ENCODE peak calls at places on chromosomes 2 and 18, in eight cellular contexts. One of them, this sample, is unnamed. For H3K4me1, the result is how much of the 10 kb centered on the place peaks cover.

GRCh38 chr2:171553858-171554257 is 31.6 kb downstream of the CYBRD1 start:
- DNase-seq in upper lobe of left lung: no peak
- DNase-seq in IMR-90: no peak
- DNase-seq in body of pancreas: no peak
- DNase-seq in pancreas: no peak
- DNase-seq in heart left ventricle: no peak
- DNase-seq in HepG2: peak
- DNase-seq in tibial artery: no peak
- DNase-seq in this sample: no peak

GRCh38 chr2:239693761-239694415 is 293.1 kb upstream of the HDAC4 start:
- DNase-seq in upper lobe of left lung: no peak
- DNase-seq in IMR-90: no peak
- DNase-seq in pancreas: no peak
- DNase-seq in HepG2: no peak
- DNase-seq in tibial artery: no peak
- DNase-seq in heart left ventricle: no peak
- DNase-seq in body of pancreas: no peak
- DNase-seq in this sample: no peak

GRCh38 chr18:475202-475624 is 25.3 kb downstream of the COLEC12 start:
- DNase-seq in IMR-90: peak
- DNase-seq in tibial artery: no peak
- DNase-seq in upper lobe of left lung: no peak
- DNase-seq in pancreas: no peak
- DNase-seq in HepG2: peak
- DNase-seq in heart left ventricle: peak
- DNase-seq in body of pancreas: no peak
- DNase-seq in this sample: no peak

GRCh38 chr2:8320305-8320704 is 361.6 kb upstream of the ID2 start:
- DNase-seq in upper lobe of left lung: no peak
- DNase-seq in body of pancreas: no peak
- DNase-seq in IMR-90: no peak
- DNase-seq in HepG2: no peak
- DNase-seq in heart left ventricle: no peak
- DNase-seq in pancreas: no peak
- DNase-seq in tibial artery: no peak
- DNase-seq in this sample: no peak

GRCh38 chr18:68735498-68736343 is 20.8 kb upstream of the TMX3 start:
- DNase-seq in heart left ventricle: no peak
- DNase-seq in tibial artery: no peak
- DNase-seq in pancreas: no peak
- DNase-seq in HepG2: peak
- DNase-seq in upper lobe of left lung: no peak
- DNase-seq in body of pancreas: no peak
- DNase-seq in IMR-90: peak
- DNase-seq in this sample: no peak

GRCh38 chr2:3575534-3576324 is 669 bp downstream of the RPS7 start:
- DNase-seq in tibial artery: no peak
- DNase-seq in IMR-90: no peak
- DNase-seq in body of pancreas: peak
- DNase-seq in pancreas: no peak
- DNase-seq in heart left ventricle: no peak
- DNase-seq in HepG2: no peak
- DNase-seq in upper lobe of left lung: peak
- DNase-seq in this sample: peak

GRCh38 chr2:94759211-94759610 is 112.0 kb upstream of the TEKT4 start:
- DNase-seq in upper lobe of left lung: no peak
- DNase-seq in HepG2: peak
- DNase-seq in tibial artery: no peak
- DNase-seq in IMR-90: no peak
- DNase-seq in heart left ventricle: no peak
- DNase-seq in pancreas: no peak
- DNase-seq in body of pancreas: no peak
- DNase-seq in this sample: no peak

GRCh38 chr18:42341423-42341822 is 386.4 kb downstream of the PIK3C3 start:
- DNase-seq in IMR-90: no peak
- DNase-seq in pancreas: no peak
- DNase-seq in heart left ventricle: no peak
- DNase-seq in body of pancreas: no peak
- DNase-seq in HepG2: peak
- DNase-seq in upper lobe of left lung: no peak
- DNase-seq in tibial artery: no peak
- DNase-seq in this sample: no peak

GRCh38 chr2:15654727-15655073 is 63.0 kb downstream of the DDX1 start:
- DNase-seq in HepG2: no peak
- DNase-seq in IMR-90: no peak
- DNase-seq in body of pancreas: no peak
- DNase-seq in tibial artery: no peak
- DNase-seq in upper lobe of left lung: no peak
- DNase-seq in pancreas: no peak
- DNase-seq in heart left ventricle: no peak
- DNase-seq in this sample: no peak

GRCh38 chr2:239735131-239735828 is 289.9 kb downstream of the NDUFA10 start:
- DNase-seq in heart left ventricle: no peak
- DNase-seq in HepG2: peak
- DNase-seq in upper lobe of left lung: peak
- DNase-seq in IMR-90: no peak
- DNase-seq in body of pancreas: no peak
- DNase-seq in tibial artery: no peak
- DNase-seq in pancreas: no peak
- DNase-seq in this sample: no peak

GRCh38 chr2:40432916-40433315 is 19.0 kb downstream of the SLC8A1 start:
- DNase-seq in heart left ventricle: no peak
- DNase-seq in IMR-90: no peak
- DNase-seq in tibial artery: no peak
- DNase-seq in HepG2: no peak
- DNase-seq in body of pancreas: no peak
- DNase-seq in upper lobe of left lung: no peak
- DNase-seq in pancreas: no peak
- DNase-seq in this sample: no peak

GRCh38 chr18:10015288-10015701 is 101.5 kb downstream of the VAPA start:
- DNase-seq in IMR-90: peak
- DNase-seq in heart left ventricle: no peak
- DNase-seq in body of pancreas: no peak
- DNase-seq in tibial artery: no peak
- DNase-seq in HepG2: no peak
- DNase-seq in pancreas: no peak
- DNase-seq in upper lobe of left lung: no peak
- DNase-seq in this sample: no peak

GRCh38 chr2:168793596-168793995 is 8.8 kb upstream of the NOSTRIN start:
- DNase-seq in HepG2: no peak
- DNase-seq in heart left ventricle: no peak
- DNase-seq in pancreas: no peak
- DNase-seq in tibial artery: no peak
- DNase-seq in upper lobe of left lung: no peak
- DNase-seq in body of pancreas: no peak
- DNase-seq in IMR-90: peak
- DNase-seq in this sample: no peak

GRCh38 chr2:240391111-240392051 is 44.1 kb upstream of the GPC1 start:
- DNase-seq in upper lobe of left lung: peak
- DNase-seq in HepG2: no peak
- DNase-seq in IMR-90: no peak
- DNase-seq in heart left ventricle: peak
- DNase-seq in pancreas: peak
- DNase-seq in body of pancreas: peak
- DNase-seq in tibial artery: no peak
- DNase-seq in this sample: no peak

GRCh38 chr18:63686871-63687270 is 15.9 kb upstream of the SERPINB11 start:
- DNase-seq in pancreas: no peak
- DNase-seq in body of pancreas: no peak
- DNase-seq in upper lobe of left lung: no peak
- DNase-seq in IMR-90: no peak
- DNase-seq in tibial artery: no peak
- DNase-seq in HepG2: no peak
- DNase-seq in heart left ventricle: no peak
- DNase-seq in this sample: no peak

GRCh38 chr2:178804791-178805190 is 2.4 kb downstream of the TTN start:
- DNase-seq in upper lobe of left lung: no peak
- DNase-seq in body of pancreas: no peak
- DNase-seq in pancreas: no peak
- DNase-seq in heart left ventricle: no peak
- DNase-seq in IMR-90: peak
- DNase-seq in tibial artery: no peak
- DNase-seq in HepG2: peak
- DNase-seq in this sample: no peak

GRCh38 chr2:237378650-237379049 is 35.3 kb downstream of the COL6A3 start:
- DNase-seq in IMR-90: no peak
- DNase-seq in body of pancreas: no peak
- DNase-seq in tibial artery: no peak
- DNase-seq in heart left ventricle: no peak
- DNase-seq in pancreas: no peak
- DNase-seq in HepG2: no peak
- DNase-seq in upper lobe of left lung: no peak
- DNase-seq in this sample: no peak

GRCh38 chr18:64712035-64712434 is 563.1 kb upstream of the LINC00305 start:
- DNase-seq in tibial artery: no peak
- DNase-seq in heart left ventricle: no peak
- DNase-seq in HepG2: no peak
- DNase-seq in IMR-90: no peak
- DNase-seq in body of pancreas: no peak
- DNase-seq in pancreas: no peak
- DNase-seq in upper lobe of left lung: no peak
- DNase-seq in this sample: no peak

GRCh38 chr18:64713284-64713683 is 564.4 kb upstream of the LINC00305 start:
- DNase-seq in HepG2: no peak
- DNase-seq in upper lobe of left lung: no peak
- DNase-seq in body of pancreas: no peak
- DNase-seq in tibial artery: no peak
- DNase-seq in heart left ventricle: no peak
- DNase-seq in pancreas: no peak
- DNase-seq in IMR-90: no peak
- DNase-seq in this sample: no peak

GRCh38 chr18:64720781-64721464 is 572.0 kb upstream of the LINC00305 start:
- DNase-seq in heart left ventricle: no peak
- DNase-seq in body of pancreas: peak
- DNase-seq in HepG2: peak
- DNase-seq in pancreas: peak
- DNase-seq in upper lobe of left lung: no peak
- DNase-seq in tibial artery: no peak
- DNase-seq in IMR-90: no peak
- DNase-seq in this sample: no peak

DNA sequence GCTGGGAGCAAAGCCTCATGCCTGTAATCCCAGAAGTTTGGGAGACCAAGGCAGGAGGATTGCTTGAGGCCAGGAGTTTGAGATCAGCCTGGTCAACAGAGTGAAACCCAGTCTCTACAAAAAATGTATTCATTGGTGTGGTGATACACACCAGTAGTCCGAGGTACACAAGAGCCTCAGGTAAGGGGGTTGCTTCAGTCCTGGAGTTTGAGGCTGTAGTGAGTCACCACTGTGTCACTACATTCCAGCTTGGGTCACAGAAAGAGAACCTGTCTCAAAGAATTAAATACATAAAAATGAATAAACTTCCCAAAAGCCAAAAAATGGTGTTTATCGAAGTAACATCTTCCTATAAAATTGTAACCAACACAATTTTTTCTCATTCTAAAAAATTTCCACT is 568.1 kb upstream of the LINC00305 start:
- DNase-seq in tibial artery: no peak
- DNase-seq in body of pancreas: no peak
- DNase-seq in IMR-90: no peak
- DNase-seq in pancreas: no peak
- DNase-seq in HepG2: no peak
- DNase-seq in heart left ventricle: no peak
- DNase-seq in upper lobe of left lung: no peak
- DNase-seq in this sample: no peak
- H3K4me1 ChIP-seq in tibial artery: under half
- H3K4me1 ChIP-seq in body of pancreas: under half
- H3K4me1 ChIP-seq in IMR-90: under half
- H3K4me1 ChIP-seq in pancreas: under half
- H3K4me1 ChIP-seq in HepG2: under half
- H3K4me1 ChIP-seq in heart left ventricle: under half
- H3K4me1 ChIP-seq in upper lobe of left lung: under half
- H3K4me1 ChIP-seq in this sample: under half

DNA sequence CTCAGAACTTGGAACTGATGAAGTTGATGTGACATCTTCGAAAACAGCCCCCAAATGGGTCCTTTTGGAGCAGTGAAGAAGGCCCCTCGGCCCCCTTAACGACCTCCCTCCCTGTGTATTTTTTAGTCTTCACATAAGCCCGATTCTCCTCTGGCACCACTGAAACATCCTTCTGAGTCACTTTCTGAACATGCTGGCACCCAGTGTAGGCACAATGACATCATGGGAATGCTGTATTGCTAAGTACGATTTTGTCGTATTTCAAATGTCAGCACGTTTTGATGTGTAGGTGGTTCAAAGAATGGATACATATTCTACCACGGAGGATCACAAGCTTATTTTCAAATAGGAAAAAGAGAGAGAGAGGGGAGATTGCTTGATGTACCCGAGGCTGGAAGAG is 111.7 kb upstream of the RIOK3 start:
- DNase-seq in HepG2: no peak
- DNase-seq in upper lobe of left lung: no peak
- DNase-seq in IMR-90: peak
- DNase-seq in body of pancreas: no peak
- DNase-seq in heart left ventricle: no peak
- DNase-seq in pancreas: no peak
- DNase-seq in tibial artery: no peak
- DNase-seq in this sample: no peak
- H3K4me3 ChIP-seq in HepG2: no peak
- H3K4me3 ChIP-seq in upper lobe of left lung: no peak
- H3K4me3 ChIP-seq in IMR-90: no peak
- H3K4me3 ChIP-seq in body of pancreas: no peak
- H3K4me3 ChIP-seq in heart left ventricle: no peak
- H3K4me3 ChIP-seq in pancreas: no peak
- H3K4me3 ChIP-seq in tibial artery: no peak
- H3K4me3 ChIP-seq in this sample: no peak

DNA sequence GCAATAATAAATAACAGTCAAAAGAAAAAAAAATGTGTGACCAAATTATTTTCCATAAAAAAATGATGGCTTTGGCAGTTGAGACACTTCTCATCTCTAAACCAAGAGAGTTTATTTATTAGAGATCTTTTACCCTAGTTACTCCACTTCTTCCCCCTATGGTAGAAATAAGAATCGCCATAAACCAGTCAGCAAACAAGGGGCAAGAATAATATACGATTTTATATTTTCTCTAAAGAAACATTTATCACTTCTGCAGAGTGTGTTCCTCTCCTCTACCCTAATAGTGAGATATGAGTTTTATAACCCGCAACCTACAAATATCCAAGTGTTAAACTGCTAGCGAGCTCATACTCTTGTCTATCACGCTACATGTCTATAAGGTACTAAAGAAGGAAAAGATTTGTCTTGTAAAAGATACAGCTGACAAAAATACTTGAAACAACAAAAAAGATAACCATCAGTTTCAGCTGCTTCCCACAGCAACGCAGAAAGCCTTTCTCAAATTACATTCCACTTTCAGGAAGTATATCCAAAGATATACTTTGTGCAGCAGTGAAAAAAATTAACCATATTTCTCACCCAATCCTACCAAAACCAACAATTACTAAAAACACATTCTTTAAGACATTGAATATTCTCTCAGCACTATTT is 2.2 kb downstream of the RNF103 start:
- DNase-seq in body of pancreas: no peak
- DNase-seq in tibial artery: no peak
- DNase-seq in upper lobe of left lung: no peak
- DNase-seq in IMR-90: peak
- DNase-seq in pancreas: no peak
- DNase-seq in heart left ventricle: no peak
- DNase-seq in HepG2: no peak
- DNase-seq in this sample: no peak
- TF ChIP-seq CTCF in body of pancreas: no peak
- TF ChIP-seq CTCF in tibial artery: no peak
- TF ChIP-seq CTCF in upper lobe of left lung: no peak
- TF ChIP-seq CTCF in IMR-90: peak
- TF ChIP-seq CTCF in pancreas: no peak
- TF ChIP-seq CTCF in heart left ventricle: no peak
- TF ChIP-seq CTCF in HepG2: no peak
- TF ChIP-seq CTCF in this sample: no peak

GRCh38 chr2:46122318-46122970 is 174.8 kb upstream of the EPAS1 start:
- DNase-seq in body of pancreas: no peak
- DNase-seq in IMR-90: no peak
- DNase-seq in pancreas: no peak
- DNase-seq in HepG2: no peak
- DNase-seq in upper lobe of left lung: no peak
- DNase-seq in tibial artery: no peak
- DNase-seq in heart left ventricle: no peak
- DNase-seq in this sample: no peak
- H3K4me1 ChIP-seq in body of pancreas: under half
- H3K4me1 ChIP-seq in IMR-90: under half
- H3K4me1 ChIP-seq in pancreas: under half
- H3K4me1 ChIP-seq in HepG2: under half
- H3K4me1 ChIP-seq in upper lobe of left lung: under half
- H3K4me1 ChIP-seq in tibial artery: under half
- H3K4me1 ChIP-seq in heart left ventricle: under half
- H3K4me1 ChIP-seq in this sample: under half